ENCODE peak calls at places on chromosomes 4 and X, in nine cellular contexts. X, B, I, V, A, U, Y, T and D are unnamed samples.

GRCh38 chr4:825063-825968 is 613 bp downstream of the CPLX1 start:
- DNase-seq in X (no peak), B (no peak), I (peak), V (no peak), A (peak), U (no peak), Y (peak), T (no peak), D (no peak)

GRCh38 chrX:267771-268261 is 13.4 kb upstream of the PLCXD1 start:
- DNase-seq in X (no peak), B (no peak), I (no peak), V (no peak), A (no peak), U (no peak), Y (no peak), T (peak), D (no peak)

GRCh38 chr4:107519057-107519456 is 201.0 kb downstream of the PAPSS1 start:
- DNase-seq in X (no peak), B (peak), I (no peak), V (no peak), A (peak), U (no peak), Y (peak), T (no peak), D (peak)

GRCh38 chr4:134666640-134667039 is 465.1 kb upstream of the PABPC4L start:
- DNase-seq in X (no peak), B (no peak), I (no peak), V (no peak), A (no peak), U (no peak), Y (no peak), T (no peak), D (no peak)

GRCh38 chr4:21451032-21451431 is 497.5 kb downstream of the KCNIP4 start:
- DNase-seq in X (no peak), B (no peak), I (no peak), V (no peak), A (no peak), U (peak), Y (peak), T (no peak), D (no peak)

GRCh38 chr4:131001371-131001770 is 1905.4 kb downstream of the C4orf33 start:
- DNase-seq in X (no peak), B (no peak), I (no peak), V (no peak), A (no peak), U (no peak), Y (no peak), T (no peak), D (no peak)

GRCh38 chr4:47235721-47236120 is 204.4 kb downstream of the GABRB1 start:
- DNase-seq in X (no peak), B (no peak), I (no peak), V (no peak), A (no peak), U (no peak), Y (no peak), T (no peak), D (no peak)

GRCh38 chr4:80365928-80366327 is 30.4 kb downstream of the CFAP299 start:
- DNase-seq in X (peak), B (peak), I (peak), V (no peak), A (peak), U (peak), Y (peak), T (peak), D (no peak)

GRCh38 chrX:72271812-72272211 is 5.2 kb downstream of the RPS4X start:
- DNase-seq in X (no peak), B (no peak), I (no peak), V (no peak), A (no peak), U (no peak), Y (no peak), T (no peak), D (no peak)

GRCh38 chr4:73189274-73189810 is 69.3 kb downstream of the ANKRD17 start:
- DNase-seq in X (no peak), B (no peak), I (no peak), V (no peak), A (no peak), U (no peak), Y (peak), T (no peak), D (no peak)

GRCh38 chr4:854356-854755 is 28.4 kb upstream of the CPLX1 start:
- DNase-seq in X (no peak), B (no peak), I (no peak), V (no peak), A (no peak), U (no peak), Y (no peak), T (no peak), D (no peak)